ENCODE peak calls at places on chromosomes 6 and 20, in nine cellular contexts. R is CD4-positive, CD25-positive, alpha-beta regulatory T cell; Q is MG63; Z is HTR-8/SVneo; L is cardiac muscle cell; J is activated CD8-positive, alpha-beta memory T cell treated with anti-CD3 and anti-CD28 coated beads for 1 hour; H is stimulated activated CD4-positive, alpha-beta T cell treated with anti-CD3 and anti-CD28 coated beads, Interleukin-2, amount 100 ng/mL, for 48 hours; M is stimulated activated naive CD8-positive, alpha-beta T cell treated with anti-CD3 and anti-CD28 coated beads, Interleukin-15, Interleukin-2, amounts not matched to agents 100 U/mL and 50 U/mL, for 24 hours; W is HCT116. P is an unnamed sample.
A peak's percentile ranks its signal among the peaks of the same experiment; 100 is the strongest.

GRCh38 chr6:35016417-35017221 is 124.5 kb downstream of the TCP11 start:
- DNase-seq in R (no peak), Q (peak; percentile 41), Z (peak; percentile 53), L (peak; percentile 34), J (no peak), H (no peak), M (no peak), W (no peak), P (no peak)

GRCh38 chr6:142845143-142845571 is 99.8 kb downstream of the HIVEP2 start:
- DNase-seq in R (no peak), Q (no peak), Z (no peak), L (no peak), J (no peak), H (no peak), M (no peak), W (no peak), P (no peak)

GRCh38 chr6:142387997-142388815 is 86.4 kb downstream of the ADGRG6 start:
- DNase-seq in R (no peak), Q (no peak), Z (no peak), L (peak; percentile 59), J (no peak), H (no peak), M (no peak), W (no peak), P (no peak)

GRCh38 chr6:44047801-44048200 is 79.5 kb downstream of the MRPL14 start:
- DNase-seq in R (no peak), Q (no peak), Z (no peak), L (no peak), J (no peak), H (no peak), M (no peak), W (no peak), P (no peak)

GRCh38 chr6:17865243-17865642 is 122.2 kb downstream of the KIF13A start:
- DNase-seq in R (no peak), Q (no peak), Z (no peak), L (peak; percentile 27), J (no peak), H (no peak), M (no peak), W (peak; percentile 58), P (no peak)

GRCh38 chr6:121435444-121436069 is at the start of gene GJA1:
- DNase-seq in R (no peak), Q (peak; percentile 65), Z (peak; percentile 31), L (peak; percentile 73), J (no peak), H (no peak), M (no peak), W (no peak), P (peak; percentile 74)

GRCh38 chr6:42017021-42017643 is 33.2 kb upstream of the TAF8 start:
- DNase-seq in R (no peak), Q (peak; percentile 58), Z (no peak), L (no peak), J (no peak), H (no peak), M (peak; percentile 63), W (no peak), P (no peak)

GRCh38 chr6:169172435-169172834 is 81.2 kb downstream of the THBS2 start:
- DNase-seq in R (no peak), Q (peak; percentile 98), Z (peak; percentile 87), L (no peak), J (no peak), H (no peak), M (no peak), W (peak; percentile 35), P (no peak)

GRCh38 chr6:116500969-116501433 is 10.4 kb upstream of the CALHM5 start:
- DNase-seq in R (no peak), Q (no peak), Z (no peak), L (no peak), J (no peak), H (no peak), M (no peak), W (no peak), P (no peak)

GRCh38 chr6:4687989-4688947 is 87.9 kb upstream of the CDYL start:
- DNase-seq in R (no peak), Q (peak; percentile 68), Z (peak; percentile 71), L (no peak), J (no peak), H (no peak), M (no peak), W (peak; percentile 53), P (peak; percentile 83)

GRCh38 chr6:14910692-14911547 is 334.9 kb upstream of the JARID2 start:
- DNase-seq in R (no peak), Q (no peak), Z (no peak), L (no peak), J (no peak), H (no peak), M (peak; percentile 26), W (no peak), P (no peak)

GRCh38 chr20:1334370-1334731 is 5.4 kb upstream of the SDCBP2 start:
- DNase-seq in R (no peak), Q (no peak), Z (no peak), L (no peak), J (no peak), H (no peak), M (no peak), W (no peak), P (no peak)

GRCh38 chr20:25338112-25339023 is 52.3 kb downstream of the ABHD12 start:
- DNase-seq in R (no peak), Q (no peak), Z (no peak), L (no peak), J (no peak), H (no peak), M (no peak), W (no peak), P (no peak)

GRCh38 chr6:25311251-25311910 is 32.2 kb downstream of the CARMIL1 start:
- DNase-seq in R (no peak), Q (peak; percentile 21), Z (peak; percentile 29), L (no peak), J (no peak), H (no peak), M (no peak), W (peak; percentile 60), P (no peak)

GRCh38 chr6:129203190-129203900 is 320.4 kb downstream of the LAMA2 start:
- DNase-seq in R (no peak), Q (no peak), Z (no peak), L (no peak), J (no peak), H (no peak), M (no peak), W (no peak), P (no peak)

GRCh38 chr6:155765275-155766194 is 309.9 kb upstream of the NOX3 start:
- DNase-seq in R (no peak), Q (no peak), Z (peak; percentile 14), L (no peak), J (no peak), H (no peak), M (no peak), W (no peak), P (no peak)

GRCh38 chr6:37554480-37554819 is 54.8 kb upstream of the CCDC167 start:
- DNase-seq in R (no peak), Q (peak; percentile 58), Z (peak; percentile 76), L (no peak), J (no peak), H (no peak), M (peak; percentile 26), W (peak; percentile 28), P (no peak)

GRCh38 chr6:69958978-69959377 is 92.6 kb downstream of the COL19A1 start:
- DNase-seq in R (no peak), Q (no peak), Z (no peak), L (no peak), J (no peak), H (no peak), M (no peak), W (no peak), P (no peak)

GRCh38 chr6:170152989-170153388 is 137.9 kb downstream of the DLL1 start:
- DNase-seq in R (no peak), Q (no peak), Z (peak; percentile 51), L (peak; percentile 87), J (no peak), H (no peak), M (peak; percentile 27), W (peak; percentile 63), P (no peak)

GRCh38 chr6:112636650-112637260 is 289.6 kb downstream of the RFPL4B start:
- DNase-seq in R (no peak), Q (no peak), Z (no peak), L (no peak), J (no peak), H (no peak), M (no peak), W (no peak), P (no peak)

GRCh38 chr20:58854638-58855471 is 2.3 kb downstream of the GNAS start:
- DNase-seq in R (no peak), Q (no peak), Z (no peak), L (no peak), J (no peak), H (no peak), M (no peak), W (no peak), P (no peak)

GRCh38 chr6:169857343-169858292 is 106.2 kb downstream of the ERMARD start:
- DNase-seq in R (no peak), Q (no peak), Z (no peak), L (no peak), J (no peak), H (no peak), M (no peak), W (no peak), P (no peak)